ENCODE peak calls at places on chromosome 18, in four cellular contexts. G is Peyer's patch, F is uterus, R is suprapubic skin. H is an unnamed sample.

GRCh38 chr18:12879840-12880531 is 4.1 kb downstream of the PTPN2 start:
- DNase-seq in G (no peak), F (no peak), R (no peak), H (no peak)

GRCh38 chr18:9067823-9068222 is 34.7 kb upstream of the NDUFV2 start:
- DNase-seq in F (no peak), G (no peak), R (no peak), H (no peak)

GRCh38 chr18:75251466-75251865 is 40.9 kb downstream of the TSHZ1 start:
- DNase-seq in R (no peak), F (no peak), G (no peak), H (no peak)

GRCh38 chr18:26416652-26417150 is 131.7 kb downstream of the KCTD1 start:
- DNase-seq in G (no peak), F (no peak), R (no peak), H (no peak)

GRCh38 chr18:38241736-38242135 is 676.1 kb upstream of the CELF4 start:
- DNase-seq in R (no peak), F (no peak), G (no peak), H (no peak)

GRCh38 chr18:13539050-13539449 is 187.3 kb downstream of the FAM210A start:
- DNase-seq in G (no peak), F (peak), R (no peak), H (no peak)

GRCh38 chr18:27772081-27772480 is 404.8 kb downstream of the CDH2 start:
- DNase-seq in R (no peak), F (no peak), G (no peak), H (no peak)

GRCh38 chr18:12839526-12840196 is 44.4 kb downstream of the PTPN2 start:
- DNase-seq in F (no peak), G (no peak), R (no peak), H (no peak)

GRCh38 chr18:50626317-50626716 is 66.4 kb downstream of the MAPK4 start:
- DNase-seq in R (no peak), G (no peak), F (no peak), H (no peak)

GRCh38 chr18:26290388-26290787 is 64.1 kb downstream of the TAF4B start:
- DNase-seq in G (no peak), F (no peak), R (no peak), H (no peak)

GRCh38 chr18:61551586-61551985 is 218.4 kb downstream of the CDH20 start:
- DNase-seq in F (peak), G (no peak), R (no peak), H (no peak)

GRCh38 chr18:48863432-48864065 is 87.2 kb downstream of the SMAD7 start:
- DNase-seq in R (no peak), G (peak), F (no peak), H (no peak)

GRCh38 chr18:52569492-52569891 is 229.5 kb downstream of the DCC start:
- DNase-seq in F (no peak), G (no peak), R (no peak), H (no peak)

GRCh38 chr18:51862311-51862710 is 477.7 kb upstream of the DCC start:
- DNase-seq in R (no peak), G (no peak), F (no peak), H (no peak)

GRCh38 chr18:59501876-59502221 is 142.8 kb upstream of the LMAN1 start:
- DNase-seq in R (no peak), G (no peak), F (peak), H (no peak)

GRCh38 chr18:44696892-44697291 is 16.2 kb downstream of the SETBP1 start:
- DNase-seq in R (no peak), G (no peak), F (no peak), H (no peak)

GRCh38 chr18:28961669-28962228 is 784.8 kb upstream of the CDH2 start:
- DNase-seq in R (no peak), F (no peak), G (no peak), H (no peak)

GRCh38 chr18:32768646-32769206 is 4.1 kb downstream of the KLHL14 start:
- DNase-seq in G (no peak), F (no peak), R (no peak), H (no peak)

GRCh38 chr18:32095571-32096229 is 4.0 kb downstream of the RNF138 start:
- DNase-seq in R (no peak), G (no peak), F (no peak), H (no peak)

GRCh38 chr18:67672142-67672541 is 155.6 kb upstream of the DSEL start:
- DNase-seq in G (no peak), F (no peak), R (no peak), H (no peak)

GRCh38 chr18:48779462-48779861 is 171.3 kb downstream of the SMAD7 start:
- DNase-seq in F (no peak), G (no peak), R (no peak), H (no peak)

GRCh38 chr18:79411614-79412526 is 16.1 kb downstream of the NFATC1 start:
- DNase-seq in F (no peak), R (peak), G (peak), H (no peak)

GRCh38 chr18:13158428-13158827 is 60.1 kb upstream of the LDLRAD4 start:
- DNase-seq in F (no peak), R (no peak), G (no peak), H (no peak)

GRCh38 chr18:78739843-78740677 is 239.6 kb upstream of the SALL3 start:
- DNase-seq in G (peak), F (no peak), R (no peak), H (no peak)

GRCh38 chr18:76524477-76524876 is 29.4 kb upstream of the ZNF516 start:
- DNase-seq in F (no peak), G (no peak), R (no peak), H (no peak)

GRCh38 chr18:25370391-25370790 is 18.4 kb upstream of the ZNF521 start:
- DNase-seq in G (no peak), R (no peak), F (no peak), H (no peak)

GRCh38 chr18:50297621-50298442 is 10.3 kb upstream of the CXXC1 start:
- DNase-seq in G (peak), F (peak), R (peak), H (peak)

GRCh38 chr18:74116628-74117554 is 30.7 kb downstream of the FBXO15 start:
- DNase-seq in G (no peak), F (no peak), R (no peak), H (peak)

GRCh38 chr18:34977787-34978532 is 63.3 kb upstream of the MAPRE2 start:
- DNase-seq in G (peak), F (no peak), R (peak), H (no peak)

GRCh38 chr18:44586782-44587524 is 93.7 kb upstream of the SETBP1 start:
- DNase-seq in R (no peak), F (no peak), G (no peak), H (no peak)

GRCh38 chr18:63162271-63163014 is 157.1 kb downstream of the BCL2 start:
- DNase-seq in G (no peak), R (no peak), F (no peak), H (no peak)
- TF ChIP-seq POLR2A in G (no peak), R (no peak), F (no peak), H (no peak)

DNA sequence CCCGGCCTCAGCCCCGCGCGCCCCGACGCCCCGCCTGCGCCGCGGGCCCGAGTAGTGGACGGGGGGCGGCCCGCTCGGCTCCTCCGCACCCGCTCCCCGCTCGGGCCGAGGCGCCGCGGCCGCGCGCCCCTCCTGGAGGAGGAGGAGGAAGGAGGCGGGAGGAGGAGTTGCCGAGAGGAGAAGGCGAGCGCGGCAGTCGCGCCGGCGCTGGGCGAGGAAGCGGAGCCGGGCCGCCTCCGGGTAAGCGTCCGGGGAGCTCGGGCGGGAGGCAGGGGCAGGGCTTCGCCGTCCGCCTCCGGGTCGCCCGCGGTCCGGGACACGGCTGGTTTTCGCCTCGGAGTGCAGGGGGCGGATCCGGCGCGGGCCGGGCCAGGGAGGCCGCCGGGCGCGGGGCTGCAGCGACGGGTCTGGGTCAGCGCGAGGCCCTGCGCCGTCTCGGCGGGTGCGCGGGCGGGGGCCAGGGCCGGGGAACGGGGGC is at the start of gene SOCS6:
- DNase-seq in G (peak), F (peak), R (peak), H (peak)
- TF ChIP-seq POLR2A in G (peak), F (no peak), R (no peak), H (no peak)

GRCh38 chr18:45731706-45732105 is 7.7 kb downstream of the SLC14A1 start:
- DNase-seq in R (no peak), G (no peak), F (no peak), H (peak)

GRCh38 chr18:45734944-45735343 is 11.0 kb downstream of the SLC14A1 start:
- DNase-seq in G (no peak), F (no peak), R (no peak), H (no peak)

GRCh38 chr18:45730832-45731545 is 7.0 kb downstream of the SLC14A1 start:
- DNase-seq in R (no peak), G (no peak), F (no peak), H (no peak)

GRCh38 chr18:45733535-45733934 is 9.6 kb downstream of the SLC14A1 start:
- DNase-seq in R (no peak), F (no peak), G (no peak), H (no peak)

GRCh38 chr18:45734505-45734904 is 10.5 kb downstream of the SLC14A1 start:
- DNase-seq in F (no peak), G (no peak), R (no peak), H (no peak)
- TF ChIP-seq POLR2A in F (no peak), G (no peak), R (no peak), H (no peak)

DNA sequence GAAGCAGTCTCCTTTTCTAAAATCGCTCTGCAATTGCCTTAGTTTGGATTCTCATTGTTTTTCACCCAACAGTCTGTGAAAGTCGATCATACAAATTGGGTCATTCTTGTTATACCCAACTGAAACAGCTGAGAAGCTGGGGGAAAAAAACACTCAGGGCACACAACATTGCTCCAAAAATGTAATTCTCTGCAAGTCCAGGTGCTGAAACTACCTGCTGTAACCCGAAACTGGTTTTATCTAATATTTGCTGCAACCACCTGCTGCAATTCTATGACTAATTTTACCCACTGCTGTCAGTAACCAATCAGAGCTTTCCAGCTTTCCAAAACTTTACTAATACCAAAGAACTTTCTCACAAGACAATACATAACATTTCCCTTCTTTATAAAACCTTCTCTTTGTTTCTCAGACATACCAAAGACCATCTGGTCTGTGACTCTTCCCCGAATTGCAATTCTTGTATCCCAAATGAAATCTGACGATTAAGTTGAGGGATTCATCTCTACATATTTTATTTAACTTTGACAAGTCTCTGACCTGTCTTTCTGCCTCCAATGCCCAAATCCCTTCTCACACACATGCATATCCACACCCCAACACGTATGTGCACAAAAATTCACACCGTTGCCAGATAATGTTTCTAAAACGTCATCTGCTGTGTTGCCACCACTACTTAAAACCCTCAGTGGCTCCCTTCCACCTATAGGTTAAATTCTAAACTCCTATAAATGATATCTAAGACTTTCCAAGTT is 198.3 kb downstream of the PIEZO2 start:
- DNase-seq in F (no peak), G (no peak), R (no peak), H (no peak)
- TF ChIP-seq POLR2A in F (no peak), G (no peak), R (no peak), H (no peak)

GRCh38 chr18:3246636-3247242 is 862 bp upstream of the MYL12A start:
- DNase-seq in R (peak), G (peak), F (peak), H (peak)

GRCh38 chr18:3250237-3251107 is 2.9 kb downstream of the MYL12A start:
- DNase-seq in F (no peak), G (no peak), R (no peak), H (no peak)

GRCh38 chr18:3247243-3248061 is at the start of gene MYL12A:
- DNase-seq in G (peak), F (peak), R (peak), H (peak)

GRCh38 chr18:3248062-3248669 is 565 bp downstream of the MYL12A start:
- DNase-seq in F (peak), R (no peak), G (no peak), H (peak)

GRCh38 chr18:3248670-3249359 is 1.2 kb downstream of the MYL12A start:
- DNase-seq in F (no peak), G (no peak), R (no peak), H (no peak)
- TF ChIP-seq POLR2A in F (no peak), G (peak), R (no peak), H (no peak)

H was measured in tibial nerve.